ENCODE peak calls at places on chromosomes 5 and 9, in seven cellular contexts. I, N, T, Z, E, D and P are unnamed samples.

GRCh38 chr9:131418143-131419028 is 24.5 kb downstream of the PRRC2B start:
- DNase-seq in N (no peak), T (no peak), E (peak), I (peak), Z (peak), D (peak), P (peak)

GRCh38 chr5:86864022-86864421 is 246.3 kb downstream of the COX7C start:
- DNase-seq in E (no peak), N (no peak), T (no peak), D (no peak), I (no peak), Z (no peak), P (no peak)

GRCh38 chr9:36132081-36132480 is 4.5 kb upstream of the GLIPR2 start:
- DNase-seq in T (no peak), D (no peak), Z (no peak), I (peak), N (no peak), E (no peak), P (no peak)

GRCh38 chr9:126883636-126884035 is 23.2 kb downstream of the ZBTB34 start:
- DNase-seq in E (no peak), N (no peak), D (no peak), Z (no peak), I (no peak), T (no peak), P (no peak)

GRCh38 chr5:31285025-31285424 is 91.5 kb downstream of the CDH6 start:
- DNase-seq in N (no peak), I (no peak), Z (no peak), D (no peak), E (no peak), T (no peak), P (no peak)

GRCh38 chr9:137426018-137426681 is 3.0 kb downstream of the NOXA1 start:
- DNase-seq in E (peak), Z (no peak), I (no peak), T (no peak), N (no peak), D (peak), P (peak)

GRCh38 chr5:6522337-6522736 is 73.7 kb downstream of the UBE2QL1 start:
- DNase-seq in E (no peak), I (no peak), D (no peak), Z (no peak), T (no peak), N (no peak), P (no peak)

GRCh38 chr9:102832814-102833213 is 162.3 kb upstream of the CYLC2 start:
- DNase-seq in N (no peak), I (no peak), Z (no peak), E (no peak), T (no peak), D (no peak), P (no peak)

GRCh38 chr9:20437466-20437865 is 184.8 kb downstream of the MLLT3 start:
- DNase-seq in Z (peak), T (no peak), N (no peak), I (peak), D (no peak), E (no peak), P (no peak)

GRCh38 chr5:177440211-177440989 is 6.2 kb upstream of the PRR7 start:
- DNase-seq in Z (no peak), N (no peak), D (no peak), E (no peak), I (no peak), T (no peak), P (peak)

GRCh38 chr5:95801532-95801931 is 21.0 kb downstream of the GLRX start:
- DNase-seq in I (no peak), D (no peak), E (peak), T (no peak), N (no peak), Z (no peak), P (no peak)

GRCh38 chr9:91852801-91853347 is 97.2 kb downstream of the ROR2 start:
- DNase-seq in Z (no peak), D (no peak), E (no peak), N (no peak), I (no peak), T (peak), P (no peak)

GRCh38 chr5:107676702-107677101 is 6.0 kb upstream of the EFNA5 start:
- DNase-seq in E (no peak), T (no peak), Z (no peak), N (no peak), D (no peak), I (peak), P (no peak)

GRCh38 chr5:74624501-74624900 is 16.0 kb downstream of the ENC1 start:
- DNase-seq in Z (no peak), E (no peak), T (no peak), I (no peak), N (no peak), D (no peak), P (no peak)

GRCh38 chr5:6003040-6003825 is 375.1 kb downstream of the MED10 start:
- DNase-seq in D (no peak), T (no peak), E (no peak), Z (no peak), N (no peak), I (no peak), P (no peak)

GRCh38 chr5:173281910-173282309 is 46.3 kb downstream of the STC2 start:
- DNase-seq in N (no peak), I (peak), E (no peak), D (no peak), Z (no peak), T (no peak), P (no peak)

GRCh38 chr5:172881691-172882370 is 47.8 kb downstream of the ERGIC1 start:
- DNase-seq in I (peak), Z (peak), N (no peak), D (no peak), E (peak), T (no peak), P (no peak)

GRCh38 chr9:79868532-79869189 is 296.9 kb downstream of the TLE4 start:
- DNase-seq in D (no peak), E (no peak), I (no peak), Z (no peak), N (no peak), T (no peak), P (no peak)

GRCh38 chr9:89686134-89686533 is 81.3 kb downstream of the GADD45G start:
- DNase-seq in E (peak), I (no peak), N (no peak), Z (no peak), D (peak), T (no peak), P (no peak)

GRCh38 chr9:121840838-121841760 is 189.7 kb downstream of the DAB2IP start:
- DNase-seq in T (no peak), N (no peak), I (no peak), E (peak), D (no peak), Z (no peak), P (peak)

GRCh38 chr5:134370306-134370870 is 981 bp upstream of the UBE2B start:
- DNase-seq in D (no peak), T (no peak), Z (no peak), I (no peak), N (no peak), E (no peak), P (no peak)

GRCh38 chr5:134371834-134372340 is 518 bp downstream of the UBE2B start:
- DNase-seq in T (peak), E (peak), Z (peak), N (peak), I (peak), D (peak), P (peak)

GRCh38 chr5:134374234-134374633 is 2.9 kb downstream of the UBE2B start:
- DNase-seq in I (no peak), N (no peak), E (no peak), D (no peak), T (no peak), Z (no peak), P (no peak)

GRCh38 chr5:134365604-134366003 is 1.4 kb downstream of the CDKL3 start:
- DNase-seq in T (no peak), Z (no peak), D (no peak), I (no peak), N (no peak), E (no peak), P (no peak)

DNA sequence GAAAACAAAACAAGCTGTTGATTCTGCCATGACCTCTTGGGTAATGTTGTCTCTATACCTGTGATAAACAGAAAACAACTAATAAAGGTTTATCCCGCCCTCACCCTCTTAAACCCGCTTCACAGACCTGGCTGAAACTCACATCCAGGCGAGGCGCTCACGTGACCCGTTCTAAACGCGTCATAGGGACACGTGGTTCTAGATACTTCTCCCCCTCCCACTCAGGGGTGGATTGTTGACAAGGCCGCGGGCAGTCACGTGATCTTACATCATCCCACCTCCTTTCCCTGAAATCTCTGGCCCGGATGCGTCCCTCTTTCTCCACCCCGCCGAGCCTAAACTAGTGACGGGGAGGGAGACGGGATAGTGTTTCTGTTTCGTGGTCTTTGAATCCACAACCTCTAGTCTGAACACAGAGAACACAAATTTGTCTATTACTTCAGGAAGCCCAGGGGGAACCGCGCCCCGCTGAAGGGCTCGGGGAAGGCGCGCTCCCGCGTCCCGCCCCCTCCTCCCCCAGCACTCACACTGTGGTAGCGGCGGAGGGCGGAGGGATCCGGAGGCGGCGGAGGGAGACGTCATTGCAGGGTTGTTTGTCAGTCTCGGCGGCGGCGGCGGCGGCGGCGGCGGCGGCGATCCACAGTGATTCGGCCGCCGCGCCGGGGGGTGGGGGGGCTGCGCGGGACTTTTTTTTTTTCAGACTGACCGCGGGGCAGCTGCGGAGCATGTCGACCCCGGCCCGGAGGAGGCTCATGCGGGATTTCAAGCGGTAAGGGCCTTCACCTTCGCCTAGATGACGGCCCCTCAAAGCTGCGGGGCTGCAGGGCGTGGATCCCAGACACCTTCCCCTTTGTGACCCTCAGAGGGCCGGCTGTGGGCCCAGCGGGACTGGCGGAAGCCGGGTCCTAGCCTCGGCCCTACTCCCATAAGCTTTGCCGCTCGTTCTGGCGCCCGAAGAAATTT is at the start of gene UBE2B:
- DNase-seq in E (peak), T (peak), I (peak), N (peak), D (peak), Z (peak), P (peak)
- TF ChIP-seq POLR2A in E (peak), T (no peak), I (peak), N (peak), D (peak), Z (peak), P (peak)

GRCh38 chr5:151238303-151238741 is 14.4 kb upstream of the CCDC69 start:
- DNase-seq in T (peak), Z (no peak), I (no peak), N (no peak), D (no peak), E (no peak), P (no peak)

GRCh38 chr5:151243564-151243963 is 9.4 kb upstream of the GM2A start:
- DNase-seq in E (no peak), I (no peak), Z (no peak), N (no peak), D (no peak), T (no peak), P (no peak)

GRCh38 chr5:151243127-151243526 is 9.9 kb upstream of the GM2A start:
- DNase-seq in I (no peak), E (no peak), T (no peak), Z (no peak), N (no peak), D (no peak), P (no peak)

GRCh38 chr5:151239237-151239861 is 13.6 kb upstream of the GM2A start:
- DNase-seq in N (peak), I (peak), D (peak), T (peak), E (peak), Z (peak), P (peak)

DNA sequence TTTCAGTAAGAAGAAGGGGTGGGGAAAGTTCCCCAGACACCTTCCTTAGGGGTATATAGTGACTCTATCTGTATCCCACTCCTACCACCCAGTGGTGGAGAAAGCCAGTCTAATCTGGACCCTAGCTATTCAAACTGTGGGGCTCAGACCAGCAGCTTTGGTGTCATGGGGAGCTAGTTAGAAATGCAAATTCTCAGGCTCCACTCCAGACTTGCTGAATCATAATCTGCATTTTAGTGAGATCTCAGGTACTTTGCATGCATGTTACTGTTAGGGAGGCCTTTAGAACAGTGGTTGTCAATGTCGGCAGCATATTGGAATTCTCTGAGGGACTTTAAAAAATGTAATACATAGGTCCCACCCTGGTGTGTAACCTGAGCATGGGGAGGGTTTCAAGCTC is 12.1 kb upstream of the GM2A start:
- DNase-seq in N (no peak), D (no peak), I (no peak), E (no peak), Z (no peak), T (no peak), P (no peak)
- H3K4me3 ChIP-seq in N (no peak), D (no peak), I (no peak), E (no peak), Z (no peak), T (no peak), P (no peak)

GRCh38 chr5:61252643-61252925 is 79.5 kb upstream of the ZSWIM6 start:
- DNase-seq in D (no peak), T (no peak), Z (no peak), I (no peak), N (no peak), E (no peak), P (no peak)

GRCh38 chr5:61256474-61256873 is 75.6 kb upstream of the ZSWIM6 start:
- DNase-seq in E (peak), Z (peak), I (no peak), T (peak), D (no peak), N (no peak), P (no peak)

GRCh38 chr5:61254969-61255555 is 77.0 kb upstream of the ZSWIM6 start:
- DNase-seq in T (no peak), E (no peak), Z (no peak), I (no peak), N (no peak), D (no peak), P (no peak)

GRCh38 chr5:61251874-61252642 is 80.0 kb upstream of the ZSWIM6 start:
- DNase-seq in Z (no peak), N (no peak), E (no peak), I (no peak), D (no peak), T (no peak), P (no peak)

GRCh38 chr5:61253547-61253946 is 78.5 kb upstream of the ZSWIM6 start:
- DNase-seq in E (no peak), I (no peak), T (no peak), Z (no peak), N (no peak), D (no peak), P (no peak)
- H3K27ac ChIP-seq in E (no peak), I (no peak), T (no peak), Z (no peak), N (no peak), D (no peak), P (no peak)

DNA sequence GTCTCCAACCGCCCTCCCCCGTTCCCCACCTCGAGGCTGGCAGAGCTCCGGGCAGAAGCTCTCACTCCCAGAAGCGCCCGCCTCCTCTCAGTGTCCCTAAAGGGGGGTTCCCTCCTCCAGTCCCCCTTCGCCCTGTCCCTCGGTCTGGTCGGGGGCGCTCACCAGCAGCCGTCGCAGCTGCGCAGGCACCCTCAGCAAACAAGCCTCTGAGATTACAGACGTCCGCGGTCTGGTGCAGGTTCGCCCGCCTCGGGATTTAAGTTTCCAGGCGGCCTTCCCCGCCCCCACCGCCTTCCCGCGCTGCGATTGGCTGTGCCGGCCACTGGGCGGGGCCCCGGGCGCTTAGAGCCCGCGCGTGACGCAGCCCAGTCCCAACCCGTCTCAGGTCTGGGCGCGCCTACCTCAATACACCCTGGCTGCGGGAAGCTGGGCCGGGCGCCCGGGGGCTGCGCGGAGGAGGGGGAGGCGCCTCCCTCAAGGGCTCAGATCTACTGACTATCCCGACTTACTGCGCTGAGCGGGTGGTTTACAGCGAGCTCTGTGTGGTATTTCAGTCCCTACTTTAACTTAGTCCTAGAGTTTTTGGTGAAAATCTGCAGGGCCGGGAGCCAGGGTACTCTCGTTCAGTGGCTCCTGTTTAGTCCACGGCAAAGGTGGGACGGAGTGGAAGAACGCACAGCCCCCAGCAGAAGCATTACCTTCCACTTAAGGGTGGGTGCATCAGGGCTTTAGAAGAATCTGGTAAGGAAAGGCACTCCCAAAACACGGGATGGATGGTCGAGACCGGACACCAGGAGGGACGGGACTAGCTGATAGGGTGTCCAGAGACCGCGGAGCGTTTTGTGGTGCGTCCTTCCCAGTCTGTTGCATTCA is at the start of gene CTSV:
- DNase-seq in N (peak), D (peak), T (peak), I (peak), Z (peak), E (peak), P (peak)
- TF ChIP-seq POLR2A in N (peak), D (peak), T (no peak), I (no peak), Z (no peak), E (no peak), P (peak)

DNA sequence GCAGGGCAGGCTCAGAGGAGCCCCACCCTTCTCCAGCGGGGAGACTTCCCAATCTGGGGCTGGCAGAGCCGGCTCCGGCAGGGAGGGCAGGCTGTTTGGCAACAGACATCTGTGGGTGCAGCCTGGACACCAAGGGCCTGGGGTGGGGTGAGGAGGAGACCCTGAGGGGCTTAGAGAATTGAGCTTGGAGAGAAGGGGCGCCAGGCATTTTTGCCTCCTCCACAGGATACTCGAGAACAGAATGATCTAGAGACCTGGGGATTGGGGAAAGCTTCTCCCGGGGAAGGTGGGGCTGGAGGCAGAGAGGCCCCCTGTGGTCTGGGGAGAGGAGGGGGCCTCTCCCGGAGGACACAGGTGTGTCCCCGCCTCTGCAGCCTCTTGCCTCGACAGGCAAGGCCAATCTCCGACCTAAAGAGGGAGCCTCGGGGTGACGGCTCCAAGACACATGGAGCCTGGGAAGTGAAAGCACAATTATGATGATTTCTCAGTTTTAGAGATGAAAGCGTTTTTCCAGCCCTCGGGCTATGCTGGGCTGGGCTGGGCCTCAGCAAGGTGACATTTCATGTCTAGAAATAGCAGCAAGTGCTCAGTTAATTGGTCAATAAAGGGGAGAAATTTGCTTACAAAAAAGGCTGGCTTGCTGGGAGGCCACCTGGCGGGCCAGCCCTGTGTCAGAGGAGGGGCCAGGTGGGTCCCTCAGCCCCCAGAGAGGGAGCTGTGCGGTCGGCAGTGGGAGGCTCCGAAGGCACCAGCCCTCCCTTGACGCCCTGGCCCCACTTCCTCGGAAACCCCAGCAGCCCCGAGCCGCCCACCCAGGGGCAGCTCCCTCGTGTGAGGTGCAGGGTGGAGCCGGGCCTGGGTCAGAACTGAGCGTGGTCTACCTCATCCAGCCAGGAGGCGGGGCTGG is 8.2 kb downstream of the LHX3 start:
- DNase-seq in Z (no peak), I (no peak), T (no peak), E (no peak), N (no peak), D (no peak), P (no peak)
- H3K4me3 ChIP-seq in Z (no peak), I (no peak), T (no peak), E (no peak), N (no peak), D (no peak), P (no peak)

GRCh38 chr9:74132986-74133385 is 364.1 kb upstream of the RORB start:
- DNase-seq in D (no peak), T (no peak), E (no peak), I (no peak), N (no peak), Z (no peak), P (no peak)

GRCh38 chr9:74133921-74134320 is 363.2 kb upstream of the RORB start:
- DNase-seq in T (no peak), N (no peak), I (no peak), E (no peak), Z (no peak), D (no peak), P (no peak)

GRCh38 chr9:74140141-74140540 is 357.0 kb upstream of the RORB start:
- DNase-seq in N (no peak), D (no peak), E (no peak), Z (no peak), I (no peak), T (no peak), P (no peak)

DNA sequence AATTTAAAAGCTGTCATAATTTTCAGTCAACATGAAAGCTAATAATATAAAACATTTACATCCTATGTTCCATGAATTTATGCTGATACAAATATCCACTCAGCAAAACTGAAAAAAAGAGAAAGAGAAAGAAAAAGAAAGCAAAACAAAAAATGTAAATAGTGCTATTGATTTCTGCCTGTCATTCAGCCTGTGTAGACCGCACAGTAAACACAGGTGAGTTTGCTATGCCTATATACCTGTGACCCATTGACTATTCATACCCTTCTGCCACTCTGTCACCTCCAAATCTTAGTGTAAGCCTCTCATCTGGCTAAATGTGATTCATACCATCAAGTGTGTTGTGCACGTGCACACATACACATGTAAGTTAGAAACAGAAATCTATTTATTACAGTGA is 359.0 kb upstream of the RORB start:
- DNase-seq in D (no peak), T (no peak), E (no peak), N (no peak), Z (no peak), I (no peak), P (no peak)
- H3K27ac ChIP-seq in D (no peak), T (no peak), E (no peak), N (no peak), Z (no peak), I (no peak), P (no peak)